ENCODE peak calls at places on chromosomes 13 and 19, in nine cellular contexts. One of them, this sample, is unnamed.

GRCh38 chr13:102394158-102395053 is 7.4 kb downstream of the FGF14 start:
- DNase-seq in AG20443: peak; percentile 90
- DNase-seq in activated CD4-positive, alpha-beta T cell treated with anti-CD3 and anti-CD28 coated beads for 24 hours: peak; percentile 97
- DNase-seq in germinal center: peak; percentile 82
- DNase-seq in epithelial cell of esophagus: peak; percentile 72
- DNase-seq in stimulated activated CD4-positive, alpha-beta T cell treated with anti-CD3 and anti-CD28 coated beads, TNF-alpha, amount 100 ng/mL, for 48 hours: peak; percentile 91
- DNase-seq in BJ: peak; percentile 20
- DNase-seq in hippocampal formation: peak; percentile 79
- DNase-seq in heart left ventricle: peak; percentile 97
- DNase-seq in this sample: peak; percentile 83

GRCh38 chr13:21043898-21044297 is 17.5 kb downstream of the LATS2 start:
- DNase-seq in AG20443: peak; percentile 78
- DNase-seq in activated CD4-positive, alpha-beta T cell treated with anti-CD3 and anti-CD28 coated beads for 24 hours: no peak
- DNase-seq in germinal center: no peak
- DNase-seq in epithelial cell of esophagus: no peak
- DNase-seq in stimulated activated CD4-positive, alpha-beta T cell treated with anti-CD3 and anti-CD28 coated beads, TNF-alpha, amount 100 ng/mL, for 48 hours: no peak
- DNase-seq in BJ: peak; percentile 36
- DNase-seq in hippocampal formation: no peak
- DNase-seq in heart left ventricle: no peak
- DNase-seq in this sample: no peak

GRCh38 chr19:51735759-51736449 is 12.1 kb upstream of the HAS1 start:
- DNase-seq in AG20443: peak; percentile 82
- DNase-seq in activated CD4-positive, alpha-beta T cell treated with anti-CD3 and anti-CD28 coated beads for 24 hours: no peak
- DNase-seq in germinal center: no peak
- DNase-seq in epithelial cell of esophagus: no peak
- DNase-seq in stimulated activated CD4-positive, alpha-beta T cell treated with anti-CD3 and anti-CD28 coated beads, TNF-alpha, amount 100 ng/mL, for 48 hours: no peak
- DNase-seq in BJ: no peak
- DNase-seq in hippocampal formation: no peak
- DNase-seq in heart left ventricle: peak; percentile 57
- DNase-seq in this sample: no peak

GRCh38 chr19:10290439-10290875 is 705 bp downstream of the ICAM5 start:
- DNase-seq in AG20443: peak; percentile 48
- DNase-seq in activated CD4-positive, alpha-beta T cell treated with anti-CD3 and anti-CD28 coated beads for 24 hours: no peak
- DNase-seq in germinal center: peak; percentile 6
- DNase-seq in epithelial cell of esophagus: peak; percentile 30
- DNase-seq in stimulated activated CD4-positive, alpha-beta T cell treated with anti-CD3 and anti-CD28 coated beads, TNF-alpha, amount 100 ng/mL, for 48 hours: no peak
- DNase-seq in BJ: no peak
- DNase-seq in hippocampal formation: no peak
- DNase-seq in heart left ventricle: no peak
- DNase-seq in this sample: no peak

GRCh38 chr19:6060600-6061391 is 49.5 kb downstream of the RFX2 start:
- DNase-seq in AG20443: peak; percentile 37
- DNase-seq in activated CD4-positive, alpha-beta T cell treated with anti-CD3 and anti-CD28 coated beads for 24 hours: peak; percentile 18
- DNase-seq in germinal center: no peak
- DNase-seq in epithelial cell of esophagus: no peak
- DNase-seq in stimulated activated CD4-positive, alpha-beta T cell treated with anti-CD3 and anti-CD28 coated beads, TNF-alpha, amount 100 ng/mL, for 48 hours: peak; percentile 19
- DNase-seq in BJ: no peak
- DNase-seq in hippocampal formation: no peak
- DNase-seq in heart left ventricle: peak; percentile 6
- DNase-seq in this sample: no peak

GRCh38 chr13:98285852-98286594 is 109.0 kb upstream of the RNF113B start:
- DNase-seq in AG20443: no peak
- DNase-seq in activated CD4-positive, alpha-beta T cell treated with anti-CD3 and anti-CD28 coated beads for 24 hours: no peak
- DNase-seq in germinal center: no peak
- DNase-seq in epithelial cell of esophagus: no peak
- DNase-seq in stimulated activated CD4-positive, alpha-beta T cell treated with anti-CD3 and anti-CD28 coated beads, TNF-alpha, amount 100 ng/mL, for 48 hours: no peak
- DNase-seq in BJ: no peak
- DNase-seq in hippocampal formation: no peak
- DNase-seq in heart left ventricle: no peak
- DNase-seq in this sample: no peak

GRCh38 chr19:13102666-13103584 is at the start of gene LYL1:
- DNase-seq in AG20443: peak; percentile 73
- DNase-seq in activated CD4-positive, alpha-beta T cell treated with anti-CD3 and anti-CD28 coated beads for 24 hours: no peak
- DNase-seq in germinal center: peak; percentile 87
- DNase-seq in epithelial cell of esophagus: no peak
- DNase-seq in stimulated activated CD4-positive, alpha-beta T cell treated with anti-CD3 and anti-CD28 coated beads, TNF-alpha, amount 100 ng/mL, for 48 hours: no peak
- DNase-seq in BJ: no peak
- DNase-seq in hippocampal formation: no peak
- DNase-seq in heart left ventricle: peak; percentile 92
- DNase-seq in this sample: no peak

GRCh38 chr19:12543855-12544254 is 7.4 kb downstream of the ZNF564 start:
- DNase-seq in AG20443: no peak
- DNase-seq in activated CD4-positive, alpha-beta T cell treated with anti-CD3 and anti-CD28 coated beads for 24 hours: no peak
- DNase-seq in germinal center: no peak
- DNase-seq in epithelial cell of esophagus: peak; percentile 73
- DNase-seq in stimulated activated CD4-positive, alpha-beta T cell treated with anti-CD3 and anti-CD28 coated beads, TNF-alpha, amount 100 ng/mL, for 48 hours: no peak
- DNase-seq in BJ: no peak
- DNase-seq in hippocampal formation: no peak
- DNase-seq in heart left ventricle: no peak
- DNase-seq in this sample: no peak

GRCh38 chr13:62875118-62875640 is 1459.5 kb upstream of the PCDH20 start:
- DNase-seq in AG20443: no peak
- DNase-seq in activated CD4-positive, alpha-beta T cell treated with anti-CD3 and anti-CD28 coated beads for 24 hours: no peak
- DNase-seq in germinal center: no peak
- DNase-seq in epithelial cell of esophagus: no peak
- DNase-seq in stimulated activated CD4-positive, alpha-beta T cell treated with anti-CD3 and anti-CD28 coated beads, TNF-alpha, amount 100 ng/mL, for 48 hours: no peak
- DNase-seq in BJ: no peak
- DNase-seq in hippocampal formation: no peak
- DNase-seq in heart left ventricle: no peak
- DNase-seq in this sample: no peak

GRCh38 chr19:29795882-29796523 is 15.8 kb upstream of the CCNE1 start:
- DNase-seq in AG20443: no peak
- DNase-seq in activated CD4-positive, alpha-beta T cell treated with anti-CD3 and anti-CD28 coated beads for 24 hours: no peak
- DNase-seq in germinal center: no peak
- DNase-seq in epithelial cell of esophagus: no peak
- DNase-seq in stimulated activated CD4-positive, alpha-beta T cell treated with anti-CD3 and anti-CD28 coated beads, TNF-alpha, amount 100 ng/mL, for 48 hours: no peak
- DNase-seq in BJ: no peak
- DNase-seq in hippocampal formation: no peak
- DNase-seq in heart left ventricle: no peak
- DNase-seq in this sample: no peak

GRCh38 chr13:61183670-61184069 is 232.0 kb downstream of the PCDH20 start:
- DNase-seq in AG20443: no peak
- DNase-seq in activated CD4-positive, alpha-beta T cell treated with anti-CD3 and anti-CD28 coated beads for 24 hours: no peak
- DNase-seq in germinal center: no peak
- DNase-seq in epithelial cell of esophagus: no peak
- DNase-seq in stimulated activated CD4-positive, alpha-beta T cell treated with anti-CD3 and anti-CD28 coated beads, TNF-alpha, amount 100 ng/mL, for 48 hours: no peak
- DNase-seq in BJ: no peak
- DNase-seq in hippocampal formation: no peak
- DNase-seq in heart left ventricle: no peak
- DNase-seq in this sample: no peak

GRCh38 chr13:110756268-110756667 is 42.8 kb downstream of the ING1 start:
- DNase-seq in AG20443: peak; percentile 34
- DNase-seq in activated CD4-positive, alpha-beta T cell treated with anti-CD3 and anti-CD28 coated beads for 24 hours: no peak
- DNase-seq in germinal center: no peak
- DNase-seq in epithelial cell of esophagus: no peak
- DNase-seq in stimulated activated CD4-positive, alpha-beta T cell treated with anti-CD3 and anti-CD28 coated beads, TNF-alpha, amount 100 ng/mL, for 48 hours: no peak
- DNase-seq in BJ: no peak
- DNase-seq in hippocampal formation: no peak
- DNase-seq in heart left ventricle: no peak
- DNase-seq in this sample: no peak

GRCh38 chr19:3821857-3822364 is 35.7 kb upstream of the MATK start:
- DNase-seq in AG20443: peak; percentile 86
- DNase-seq in activated CD4-positive, alpha-beta T cell treated with anti-CD3 and anti-CD28 coated beads for 24 hours: peak; percentile 89
- DNase-seq in germinal center: peak; percentile 87
- DNase-seq in epithelial cell of esophagus: no peak
- DNase-seq in stimulated activated CD4-positive, alpha-beta T cell treated with anti-CD3 and anti-CD28 coated beads, TNF-alpha, amount 100 ng/mL, for 48 hours: peak; percentile 79
- DNase-seq in BJ: no peak
- DNase-seq in hippocampal formation: no peak
- DNase-seq in heart left ventricle: peak; percentile 55
- DNase-seq in this sample: no peak